ENCODE peak calls at places on chromosome 19, in nine cellular contexts. P is fibroblast of lung, A is stomach, Y is left ventricle myocardium inferior, U is aorta, S is substantia nigra, F is body of pancreas, V is HCT116, J is breast epithelium. G is an unnamed sample.

GRCh38 chr19:17511724-17512573 is 500 bp downstream of the PGLS start:
- DNase-seq in P (peak; percentile 91), S (peak; percentile 96), U (peak; percentile 94), F (peak; percentile 83), V (peak; percentile 76), J (peak; percentile 77), Y (peak; percentile 89), A (peak; percentile 85), G (peak; percentile 72)

GRCh38 chr19:30202060-30202600 is 170.1 kb upstream of the ZNF536 start:
- DNase-seq in Y (no peak), U (no peak), V (no peak), S (no peak), J (no peak), P (no peak), F (no peak), A (no peak), G (no peak)

GRCh38 chr19:610071-610800 is 20.6 kb downstream of the HCN2 start:
- DNase-seq in A (peak; percentile 41), Y (no peak), V (no peak), S (no peak), F (no peak), P (no peak), U (no peak), J (no peak), G (no peak)

GRCh38 chr19:7497292-7497691 is 8.5 kb upstream of the PEX11G start:
- DNase-seq in V (no peak), A (no peak), Y (no peak), S (no peak), P (no peak), F (no peak), U (no peak), J (no peak), G (no peak)

GRCh38 chr19:51980116-51980736 is 6.4 kb downstream of the ZNF350 start:
- DNase-seq in V (no peak), P (no peak), F (no peak), A (no peak), Y (no peak), S (no peak), J (no peak), U (no peak), G (no peak)

GRCh38 chr19:13613447-13613846 is 107.2 kb upstream of the CACNA1A start:
- DNase-seq in P (no peak), J (no peak), A (no peak), F (no peak), Y (no peak), U (no peak), V (no peak), S (no peak), G (no peak)

GRCh38 chr19:36215276-36216171 is 618 bp downstream of the ZNF146 start:
- DNase-seq in Y (no peak), V (no peak), P (peak; percentile 60), S (no peak), F (no peak), J (no peak), A (no peak), U (no peak), G (no peak)

GRCh38 chr19:43667524-43668405 is 2.2 kb downstream of the PLAUR start:
- DNase-seq in V (no peak), S (peak; percentile 94), J (no peak), U (peak; percentile 63), Y (peak; percentile 19), F (no peak), P (no peak), A (no peak), G (no peak)

GRCh38 chr19:58007285-58007684 is 4.7 kb upstream of the ZNF606 start:
- DNase-seq in Y (no peak), P (no peak), S (no peak), J (no peak), F (no peak), U (no peak), V (no peak), A (no peak), G (no peak)

GRCh38 chr19:15251749-15252397 is 19.6 kb upstream of the EPHX3 start:
- DNase-seq in U (peak; percentile 92), P (peak; percentile 98), Y (peak; percentile 86), F (peak; percentile 47), S (no peak), A (peak; percentile 33), J (no peak), V (no peak), G (no peak)

GRCh38 chr19:57320180-57321084 is at the start of gene ZNF543:
- DNase-seq in V (peak; percentile 92), U (peak; percentile 98), A (peak; percentile 95), F (peak; percentile 90), J (peak; percentile 97), P (peak; percentile 96), Y (peak; percentile 97), S (peak; percentile 96), G (peak; percentile 67)

GRCh38 chr19:31825134-31826094 is 476.2 kb upstream of the TSHZ3 start:
- DNase-seq in F (no peak), V (no peak), A (no peak), P (no peak), S (no peak), Y (no peak), J (no peak), U (no peak), G (no peak)

GRCh38 chr19:33719366-33720154 is 77.1 kb upstream of the KCTD15 start:
- DNase-seq in Y (no peak), P (no peak), V (no peak), J (no peak), U (no peak), S (no peak), A (no peak), F (no peak), G (no peak)

GRCh38 chr19:39813264-39813998 is 20.5 kb downstream of the DYRK1B start:
- DNase-seq in S (no peak), V (no peak), Y (no peak), F (no peak), A (no peak), J (no peak), U (no peak), P (no peak), G (no peak)

DNA sequence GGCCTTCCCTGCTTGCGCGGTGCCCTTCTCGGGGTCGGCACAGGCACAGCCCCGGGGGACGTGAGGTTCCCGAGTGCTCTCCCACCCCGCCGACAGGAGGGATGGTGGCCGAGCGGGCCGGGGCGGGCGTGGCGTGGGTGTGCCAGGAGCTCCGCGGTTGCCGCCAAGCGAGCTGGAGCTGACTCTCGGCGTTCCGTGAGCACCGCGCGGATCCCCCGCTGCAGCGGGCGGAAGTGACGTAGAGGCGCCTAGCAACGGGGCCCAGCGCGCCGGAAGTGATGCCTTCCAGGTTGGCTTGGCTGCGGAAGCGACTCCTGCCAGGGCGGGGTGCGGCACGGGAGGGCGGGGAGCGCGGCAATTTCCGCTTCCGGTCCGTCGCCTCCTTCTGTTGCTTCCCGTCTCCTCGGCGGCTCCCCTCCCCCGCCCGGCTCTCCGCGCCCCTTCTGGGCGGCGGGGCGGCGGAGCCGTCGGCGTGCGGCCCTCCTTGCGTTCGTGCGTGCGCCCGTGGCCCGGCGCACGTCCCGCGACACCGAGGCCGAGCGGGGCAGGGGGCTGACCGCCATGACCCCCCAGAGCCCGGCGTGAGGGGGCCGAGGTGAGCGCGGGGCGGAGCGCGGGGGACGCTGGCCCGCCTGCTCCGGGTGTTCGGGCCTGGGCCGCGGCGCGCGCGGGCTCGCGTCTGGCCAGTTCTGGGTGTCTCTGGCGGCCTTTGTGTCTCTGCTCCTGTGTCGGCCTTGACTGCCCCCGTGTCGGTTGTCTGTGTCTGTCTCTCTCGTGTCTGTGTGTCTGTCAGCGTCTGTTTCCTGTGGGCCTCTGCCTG is at the start of gene EPN1:
- DNase-seq in J (peak; percentile 96), U (peak; percentile 98), V (peak; percentile 90), P (peak; percentile 96), F (peak; percentile 97), A (peak; percentile 98), S (peak; percentile 98), Y (peak; percentile 97), G (peak; percentile 79)
- H3K27ac ChIP-seq in J (peak within 1 kb of the TSS; percentile 96), U (peak within 1 kb of the TSS; percentile 79), V (peak within 1 kb of the TSS; percentile 91), P (peak within 1 kb of the TSS; percentile 90), F (peak within 1 kb of the TSS; percentile 92), A (peak within 1 kb of the TSS; percentile 94), S (peak within 1 kb of the TSS; percentile 75), Y (peak within 1 kb of the TSS; percentile 97), G (peak within 1 kb of the TSS; percentile 96)

GRCh38 chr19:38059897-38060296 is 152.9 kb downstream of the SIPA1L3 start:
- DNase-seq in S (no peak), V (no peak), J (no peak), F (no peak), Y (no peak), P (no peak), U (no peak), A (no peak), G (no peak)
- H3K27ac ChIP-seq in S (no peak overlapping the region), V (no peak overlapping the region), J (no peak overlapping the region), F (no peak overlapping the region), Y (no peak overlapping the region), P (no peak overlapping the region), U (no peak overlapping the region), A (peak overlapping the region; percentile 34), G (no peak overlapping the region)

DNA sequence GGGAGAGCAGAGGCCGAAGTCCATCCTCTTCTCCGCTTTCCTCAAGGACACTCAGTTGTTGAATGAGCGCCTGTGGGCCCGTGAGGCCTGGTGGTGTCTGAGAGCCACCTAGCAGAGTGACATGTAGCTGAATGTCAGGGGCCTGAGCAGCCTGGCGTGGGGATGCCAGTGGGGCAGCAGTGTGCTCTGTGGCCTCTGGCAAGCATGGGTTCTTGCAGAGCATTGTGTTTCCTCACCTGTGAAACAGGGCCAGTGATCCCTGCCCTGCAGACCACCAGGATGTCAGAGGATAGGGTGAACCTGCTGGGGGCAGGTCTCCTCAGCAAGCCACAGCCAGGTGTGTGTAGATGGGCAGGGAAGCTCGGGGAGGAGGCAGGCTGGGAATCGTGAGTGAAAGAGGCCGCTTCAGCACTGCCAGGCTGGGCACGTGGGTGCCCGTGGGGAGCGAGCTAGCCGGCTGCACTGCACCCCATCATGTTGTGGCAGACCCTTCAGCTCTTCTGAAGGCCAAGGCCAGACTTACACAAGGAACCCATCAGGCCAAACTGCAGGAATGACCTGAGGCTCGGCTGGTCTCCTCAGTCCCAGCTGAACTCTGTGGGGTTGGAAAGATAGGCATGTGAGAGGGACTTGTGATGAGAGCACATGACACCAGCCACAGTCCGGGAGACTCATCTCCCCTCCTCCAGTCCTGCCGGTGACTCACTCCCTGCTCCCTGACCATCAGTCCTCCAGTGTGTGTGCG is 5.0 kb downstream of the PPP1R37 start:
- DNase-seq in Y (peak; percentile 29), S (peak; percentile 51), J (peak; percentile 80), A (peak; percentile 51), F (no peak), V (no peak), U (peak; percentile 77), P (peak; percentile 92), G (no peak)
- H3K27ac ChIP-seq in Y (peak overlapping the region; percentile 65), S (peak overlapping the region; percentile 89), J (peak overlapping the region; percentile 93), A (peak overlapping the region; percentile 87), F (peak overlapping the region; percentile 70), V (peak overlapping the region; percentile 35), U (no peak overlapping the region), P (peak overlapping the region; percentile 74), G (peak overlapping the region; percentile 76)

GRCh38 chr19:2166741-2167738 is 3.3 kb downstream of the DOT1L start:
- DNase-seq in Y (peak; percentile 86), V (no peak), F (peak; percentile 81), A (peak; percentile 95), P (peak; percentile 73), U (peak; percentile 91), J (peak; percentile 86), S (peak; percentile 82), G (no peak)
- H3K27ac ChIP-seq in Y (peak overlapping the region; percentile 92), V (peak overlapping the region; percentile 99), F (peak overlapping the region; percentile 96), A (peak overlapping the region; percentile 96), P (peak overlapping the region; percentile 88), U (peak overlapping the region; percentile 28), J (peak overlapping the region; percentile 4), S (peak overlapping the region; percentile 37), G (peak overlapping the region; percentile 94)

DNA sequence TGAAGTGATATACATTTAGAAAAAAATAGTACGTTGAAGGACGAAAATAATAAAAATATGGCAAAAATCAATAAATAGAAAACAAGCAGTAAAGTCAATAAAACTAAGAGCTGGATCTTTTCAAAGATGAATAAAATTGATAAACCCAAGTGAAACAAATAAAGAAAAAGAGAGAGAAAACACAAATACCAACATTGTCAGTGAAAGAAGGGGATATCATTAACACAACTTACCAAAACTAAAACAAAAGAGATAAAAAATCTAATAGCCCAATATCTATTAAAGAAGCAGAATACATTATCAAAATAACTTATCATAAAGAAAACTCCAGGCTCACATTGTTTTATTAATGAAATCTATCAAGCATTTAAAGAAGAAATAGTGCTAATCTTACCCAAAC is 675.1 kb downstream of the UQCRFS1 start:
- DNase-seq in A (no peak), Y (no peak), U (no peak), S (no peak), P (no peak), J (no peak), V (no peak), F (no peak), G (no peak)
- H3K27ac ChIP-seq in A (no peak overlapping the region), Y (no peak overlapping the region), U (no peak overlapping the region), S (no peak overlapping the region), P (no peak overlapping the region), J (no peak overlapping the region), V (no peak overlapping the region), F (no peak overlapping the region), G (no peak overlapping the region)

G was measured in esophagus squamous epithelium.